ENCODE peak calls at places on chromosomes 2 and 18, in ten cellular contexts. K is right cardiac atrium; W is stimulated activated naive CD8-positive, alpha-beta T cell treated with anti-CD3 and anti-CD28 coated beads, Interleukin-15, amount 100 ng/mL, for 72 hours; D is progenitor cell of endocrine pancreas; A is KG1; I is foreskin keratinocyte; R is fibroblast of pulmonary artery; H is left lung; S is M059J; F is activated gamma-delta T cell treated with Interleukin-2 at 50 U/mL for 16 hours. V is an unnamed sample.

GRCh38 chr2:235191933-235192332 is 240.1 kb downstream of the SH3BP4 start:
- DNase-seq in K (peak; percentile 57), W (no peak), D (no peak), A (no peak), I (no peak), R (peak; percentile 23), H (no peak), S (no peak), F (no peak), V (no peak)

GRCh38 chr2:65744801-65745200 is 312.4 kb upstream of the SPRED2 start:
- DNase-seq in K (no peak), W (no peak), D (no peak), A (no peak), I (no peak), R (no peak), H (no peak), S (no peak), F (no peak), V (no peak)

GRCh38 chr2:148599112-148599991 is 45.2 kb upstream of the EPC2 start:
- DNase-seq in K (no peak), W (no peak), D (no peak), A (no peak), I (no peak), R (no peak), H (no peak), S (no peak), F (no peak), V (no peak)

GRCh38 chr2:178279142-178279541 is 84.8 kb downstream of the OSBPL6 start:
- DNase-seq in K (no peak), W (no peak), D (no peak), A (no peak), I (peak; percentile 80), R (peak; percentile 95), H (no peak), S (peak; percentile 90), F (no peak), V (no peak)

GRCh38 chr2:115481842-115482241 is 1039.4 kb downstream of the DPP10 start:
- DNase-seq in K (no peak), W (no peak), D (no peak), A (no peak), I (no peak), R (no peak), H (no peak), S (no peak), F (no peak), V (no peak)

GRCh38 chr2:237765875-237766274 is 32.7 kb upstream of the RBM44 start:
- DNase-seq in K (peak; percentile 58), W (no peak), D (no peak), A (no peak), I (no peak), R (no peak), H (no peak), S (no peak), F (no peak), V (no peak)

GRCh38 chr2:129439686-129440302 is 539.7 kb upstream of the RAB6C start:
- DNase-seq in K (no peak), W (no peak), D (no peak), A (no peak), I (no peak), R (no peak), H (no peak), S (no peak), F (no peak), V (no peak)

GRCh38 chr18:72543362-72544055 is 633 bp downstream of the CBLN2 start:
- DNase-seq in K (no peak), W (peak; percentile 4), D (no peak), A (no peak), I (no peak), R (no peak), H (peak; percentile 71), S (no peak), F (no peak), V (no peak)

GRCh38 chr2:40256649-40257048 is 195.2 kb downstream of the SLC8A1 start:
- DNase-seq in K (no peak), W (no peak), D (no peak), A (no peak), I (no peak), R (peak; percentile 15), H (no peak), S (peak; percentile 33), F (no peak), V (no peak)